ENCODE peak calls at places on chromosomes 1 and 21, in seven cellular contexts. C is BE2C, M is neuronal stem cell, R is brain microvascular endothelial cell, Z is retinal pigment epithelial cell, J is astrocyte of the spinal cord, S is IMR-90. L is an unnamed sample.

GRCh38 chr1:25862785-25863485 is 3.7 kb upstream of the AUNIP start:
- DNase-seq in M (no peak), J (no peak), S (no peak), Z (no peak), C (no peak), R (no peak), L (no peak)

GRCh38 chr1:220160027-220160426 is 66.1 kb downstream of the IARS2 start:
- DNase-seq in Z (no peak), S (no peak), C (no peak), M (no peak), J (no peak), R (no peak), L (no peak)

GRCh38 chr1:23530089-23530749 is 814 bp downstream of the E2F2 start:
- DNase-seq in C (peak; percentile 14), Z (no peak), J (no peak), M (no peak), S (no peak), R (no peak), L (no peak)

GRCh38 chr1:21552715-21553114 is 43.5 kb downstream of the ALPL start:
- DNase-seq in J (peak; percentile 94), R (peak; percentile 94), Z (no peak), C (no peak), S (peak; percentile 93), M (no peak), L (no peak)

GRCh38 chr1:119286587-119287181 is 81.9 kb upstream of the HAO2 start:
- DNase-seq in C (peak; percentile 23), M (peak; percentile 33), Z (no peak), R (peak; percentile 41), S (peak; percentile 4), J (peak; percentile 39), L (no peak)

GRCh38 chr1:17258116-17258757 is 9.3 kb downstream of the PADI3 start:
- DNase-seq in J (no peak), M (no peak), R (no peak), Z (no peak), C (no peak), S (peak; percentile 13), L (no peak)

GRCh38 chr1:185581020-185581419 is 153.2 kb upstream of the HMCN1 start:
- DNase-seq in M (no peak), J (no peak), R (no peak), S (no peak), C (no peak), Z (no peak), L (no peak)

GRCh38 chr1:1161683-1162079 is 12.0 kb upstream of the TTLL10 start:
- DNase-seq in Z (no peak), M (no peak), R (no peak), J (no peak), S (no peak), C (no peak), L (no peak)

GRCh38 chr21:14889080-14889805 is 175.6 kb downstream of the NRIP1 start:
- DNase-seq in S (peak; percentile 71), J (peak; percentile 84), R (peak; percentile 87), M (no peak), Z (peak; percentile 58), C (no peak), L (no peak)

GRCh38 chr1:177873238-177873637 is 96.6 kb downstream of the SEC16B start:
- DNase-seq in R (peak; percentile 85), Z (peak; percentile 11), S (peak; percentile 94), C (no peak), M (no peak), J (peak; percentile 73), L (no peak)

GRCh38 chr1:63709267-63709828 is 64.5 kb upstream of the ROR1 start:
- DNase-seq in R (no peak), J (no peak), Z (no peak), S (no peak), M (no peak), C (no peak), L (no peak)

GRCh38 chr1:225933072-225933471 is 7.9 kb downstream of the LEFTY2 start:
- DNase-seq in S (peak; percentile 85), M (no peak), C (no peak), J (peak; percentile 40), Z (no peak), R (peak; percentile 81), L (no peak)

GRCh38 chr1:78464449-78464891 is 26.3 kb upstream of the PTGFR start:
- DNase-seq in J (no peak), Z (no peak), R (peak; percentile 43), M (no peak), C (no peak), S (peak; percentile 12), L (no peak)

GRCh38 chr1:215005078-215005477 is 77.5 kb upstream of the KCNK2 start:
- DNase-seq in R (no peak), J (no peak), S (peak; percentile 45), C (peak; percentile 37), Z (no peak), M (no peak), L (no peak)

GRCh38 chr1:165610866-165611265 is 20.2 kb upstream of the MGST3 start:
- DNase-seq in M (no peak), R (no peak), S (no peak), J (no peak), Z (no peak), C (no peak), L (no peak)
- H3K4me3 ChIP-seq in M (no peak overlapping the region), R (no peak overlapping the region), S (no peak overlapping the region), J (no peak overlapping the region), Z (no peak overlapping the region), C (no peak overlapping the region), L (no peak overlapping the region)

GRCh38 chr21:23496729-23497128 is 2110.6 kb downstream of the MRPL39 start:
- DNase-seq in M (no peak), C (no peak), R (no peak), Z (no peak), J (no peak), S (no peak), L (no peak)
- H3K4me3 ChIP-seq in M (no peak overlapping the region), C (no peak overlapping the region), R (no peak overlapping the region), Z (no peak overlapping the region), J (no peak overlapping the region), S (no peak overlapping the region), L (no peak overlapping the region)

DNA sequence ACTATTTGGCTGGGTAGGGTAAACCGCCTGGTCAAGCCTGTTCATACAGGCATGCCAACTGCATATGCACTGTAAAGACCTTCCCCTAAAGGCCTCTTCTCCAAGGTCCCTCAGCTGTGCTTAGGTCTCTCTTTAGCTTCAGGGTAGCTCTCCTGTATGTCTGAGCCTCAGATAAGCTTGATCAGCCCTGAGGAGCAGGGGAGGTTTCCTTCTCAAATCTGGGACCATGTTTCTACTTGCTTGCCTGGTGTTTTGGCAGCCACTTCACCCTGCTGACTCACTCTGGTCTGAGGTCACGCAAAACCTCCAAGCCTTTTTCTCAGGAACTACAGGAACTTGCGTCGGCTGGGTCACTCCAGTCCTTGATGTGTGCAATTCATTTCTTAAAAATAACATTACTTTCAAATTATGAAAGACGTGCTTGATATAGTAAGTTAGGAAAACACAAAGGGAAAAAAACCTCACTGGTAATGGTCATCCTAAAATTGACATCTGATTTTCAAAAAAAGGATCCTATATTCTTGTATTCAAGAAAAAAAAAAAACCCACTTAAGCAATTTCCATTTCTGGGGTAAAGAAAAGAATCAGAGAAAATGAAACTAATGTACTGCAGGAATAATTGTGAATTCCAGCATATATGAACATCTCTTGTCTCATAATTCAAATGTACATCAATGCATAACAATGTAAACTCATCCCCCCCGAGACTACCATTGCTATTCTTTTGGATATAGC is 24.7 kb upstream of the RNF19B start:
- DNase-seq in Z (peak; percentile 88), S (peak; percentile 99), M (no peak), C (no peak), J (peak; percentile 98), R (peak; percentile 98), L (peak; percentile 82)
- H3K4me3 ChIP-seq in Z (no peak overlapping the region), S (no peak overlapping the region), M (no peak overlapping the region), C (no peak overlapping the region), J (no peak overlapping the region), R (no peak overlapping the region), L (no peak overlapping the region)

DNA sequence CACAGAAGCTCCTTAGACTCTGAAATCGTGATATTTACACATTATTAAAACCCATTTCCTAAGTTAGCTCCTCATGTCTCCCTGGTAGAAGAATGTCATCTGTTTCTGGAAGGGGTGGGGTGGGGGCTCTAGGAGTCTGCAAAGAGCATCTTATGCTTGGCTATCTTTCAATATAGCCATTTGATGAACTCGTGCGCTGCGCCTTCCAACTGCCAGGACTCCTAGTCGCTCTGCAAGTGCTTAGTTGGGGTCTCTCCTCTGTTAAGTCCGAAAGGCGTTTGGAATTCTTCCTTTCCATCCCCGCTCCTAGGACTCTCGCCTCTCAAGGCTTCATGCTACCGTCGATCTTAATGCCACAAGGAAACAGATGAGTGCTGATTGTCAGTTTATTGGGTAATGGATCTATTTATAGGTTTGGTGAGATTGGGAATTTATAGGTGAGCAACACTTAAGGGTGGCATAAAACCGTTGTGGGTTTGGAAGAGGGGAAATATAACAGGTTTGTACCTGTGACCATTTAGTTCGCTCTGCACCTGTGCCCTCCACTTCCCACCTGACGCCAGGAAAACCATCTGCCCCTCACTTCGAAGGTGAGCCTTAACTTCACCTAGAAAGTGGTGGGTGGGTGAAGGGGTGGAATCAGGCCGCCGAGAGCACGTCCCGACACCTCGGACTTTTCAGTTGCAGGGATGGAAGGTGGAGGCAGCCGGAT is 1.1 kb downstream of the KCNH1 start:
- DNase-seq in R (no peak), Z (no peak), J (no peak), M (no peak), S (no peak), C (no peak), L (no peak)
- H3K4me3 ChIP-seq in R (peak overlapping the region; percentile 58), Z (peak overlapping the region; percentile 45), J (peak overlapping the region; percentile 56), M (peak overlapping the region; percentile 76), S (peak overlapping the region; percentile 58), C (peak overlapping the region; percentile 57), L (no peak overlapping the region)

GRCh38 chr1:110719908-110720307 is 45.2 kb upstream of the KCNA3 start:
- DNase-seq in R (no peak), C (no peak), S (no peak), Z (no peak), M (no peak), J (no peak), L (no peak)
- H3K4me3 ChIP-seq in R (no peak overlapping the region), C (no peak overlapping the region), S (no peak overlapping the region), Z (no peak overlapping the region), M (no peak overlapping the region), J (no peak overlapping the region), L (no peak overlapping the region)